ENCODE peak calls at places on chromosome X, in six cellular contexts. D is T-helper 9 cell; U is astrocyte of the spinal cord; B is hippocampal formation; C is stimulated activated CD4-positive, alpha-beta T cell treated with anti-CD3 and anti-CD28 coated beads, Interleukin-12 subunit alpha, Interleukin-12 subunit beta, amount 100 ng/mL, for 24 hours; Y is T-helper 1 cell. R is an unnamed sample.

GRCh38 chrX:103806862-103807474 is 25.1 kb downstream of the RAB9B start:
- DNase-seq in Y (no peak), U (no peak), C (no peak), B (no peak), D (no peak), R (no peak)

GRCh38 chrX:23524467-23524866 is 142.8 kb upstream of the PRDX4 start:
- DNase-seq in Y (no peak), C (no peak), D (no peak), B (no peak), U (no peak), R (no peak)

GRCh38 chrX:155115174-155115830 is 44.0 kb downstream of the BRCC3 start:
- DNase-seq in Y (no peak), D (no peak), C (no peak), B (no peak), U (no peak), R (no peak)

GRCh38 chrX:42673411-42673810 is 104.6 kb downstream of the PPP1R2C start:
- DNase-seq in D (no peak), U (no peak), C (no peak), Y (no peak), B (no peak), R (no peak)

GRCh38 chrX:56763556-56764152 is 34.6 kb downstream of the NBDY start:
- DNase-seq in U (peak; percentile 39), D (peak; percentile 72), Y (no peak), B (no peak), C (no peak), R (no peak)

GRCh38 chrX:64229145-64229544 is 1.3 kb downstream of the ASB12 start:
- DNase-seq in Y (no peak), C (no peak), U (no peak), D (no peak), B (no peak), R (no peak)

GRCh38 chrX:307261-308111 is 11.1 kb downstream of the GTPBP6 start:
- DNase-seq in B (no peak), C (no peak), Y (no peak), D (no peak), U (no peak), R (no peak)

GRCh38 chrX:19658030-19658429 is 142.7 kb upstream of the MAP3K15 start:
- DNase-seq in U (no peak), C (no peak), D (no peak), Y (no peak), B (no peak), R (no peak)